ENCODE peak calls at places on chromosomes 7 and 10, in four cellular contexts. One of them, this sample, is unnamed.
A peak's percentile ranks its signal among the peaks of the same experiment; 100 is the strongest.

GRCh38 chr7:50314778-50315177 is 10.3 kb downstream of the IKZF1 start:
- DNase-seq in MM.1S: no peak
- DNase-seq in aorta: no peak
- DNase-seq in caudate nucleus: no peak
- DNase-seq in this sample: no peak

GRCh38 chr7:44431091-44431608 is 59.3 kb downstream of the NUDCD3 start:
- DNase-seq in MM.1S: peak; percentile 80
- DNase-seq in aorta: no peak
- DNase-seq in caudate nucleus: no peak
- DNase-seq in this sample: peak; percentile 5

GRCh38 chr10:30840386-30841074 is 191.1 kb downstream of the ZNF438 start:
- DNase-seq in MM.1S: no peak
- DNase-seq in aorta: no peak
- DNase-seq in caudate nucleus: no peak
- DNase-seq in this sample: no peak

GRCh38 chr10:130326954-130327353 is 190.8 kb downstream of the GLRX3 start:
- DNase-seq in MM.1S: no peak
- DNase-seq in aorta: no peak
- DNase-seq in caudate nucleus: no peak
- DNase-seq in this sample: no peak

GRCh38 chr10:91389636-91390512 is 20.3 kb upstream of the HECTD2 start:
- DNase-seq in MM.1S: peak; percentile 86
- DNase-seq in aorta: no peak
- DNase-seq in caudate nucleus: no peak
- DNase-seq in this sample: no peak

GRCh38 chr10:60943372-60944158 is 420 bp downstream of the RHOBTB1 start:
- DNase-seq in MM.1S: peak; percentile 24
- DNase-seq in aorta: peak; percentile 83
- DNase-seq in caudate nucleus: peak; percentile 68
- DNase-seq in this sample: no peak

GRCh38 chr7:101934618-101935017 is 117.2 kb downstream of the CUX1 start:
- DNase-seq in MM.1S: no peak
- DNase-seq in aorta: peak; percentile 38
- DNase-seq in caudate nucleus: no peak
- DNase-seq in this sample: no peak

GRCh38 chr7:102319671-102320070 is 33.0 kb downstream of the SH2B2 start:
- DNase-seq in MM.1S: no peak
- DNase-seq in aorta: no peak
- DNase-seq in caudate nucleus: no peak
- DNase-seq in this sample: no peak

GRCh38 chr10:70228503-70228902 is 4.7 kb downstream of the PPA1 start:
- DNase-seq in MM.1S: no peak
- DNase-seq in aorta: no peak
- DNase-seq in caudate nucleus: no peak
- DNase-seq in this sample: no peak

GRCh38 chr7:138822867-138823535 is 25.0 kb upstream of the ATP6V0A4 start:
- DNase-seq in MM.1S: no peak
- DNase-seq in aorta: no peak
- DNase-seq in caudate nucleus: no peak
- DNase-seq in this sample: no peak

GRCh38 chr7:156156734-156157408 is 344.6 kb upstream of the SHH start:
- DNase-seq in MM.1S: peak; percentile 27
- DNase-seq in aorta: no peak
- DNase-seq in caudate nucleus: no peak
- DNase-seq in this sample: no peak

GRCh38 chr10:48603421-48604038 is 1.3 kb downstream of the ARHGAP22 start:
- DNase-seq in MM.1S: no peak
- DNase-seq in aorta: no peak
- DNase-seq in caudate nucleus: no peak
- DNase-seq in this sample: no peak

GRCh38 chr7:136086712-136087111 is 109.6 kb upstream of the MTPN start:
- DNase-seq in MM.1S: peak; percentile 89
- DNase-seq in aorta: peak; percentile 52
- DNase-seq in caudate nucleus: peak; percentile 8
- DNase-seq in this sample: no peak

GRCh38 chr7:127874951-127875608 is 156.2 kb downstream of the LRRC4 start:
- DNase-seq in MM.1S: no peak
- DNase-seq in aorta: no peak
- DNase-seq in caudate nucleus: no peak
- DNase-seq in this sample: no peak

GRCh38 chr7:93890464-93891068 is at the start of gene TFPI2:
- DNase-seq in MM.1S: no peak
- DNase-seq in aorta: peak; percentile 56
- DNase-seq in caudate nucleus: no peak
- DNase-seq in this sample: no peak

GRCh38 chr10:8043569-8044306 is 10.8 kb upstream of the GATA3 start:
- DNase-seq in MM.1S: no peak
- DNase-seq in aorta: no peak
- DNase-seq in caudate nucleus: no peak
- DNase-seq in this sample: no peak

GRCh38 chr10:68647928-68648327 is 73.1 kb upstream of the CCAR1 start:
- DNase-seq in MM.1S: no peak
- DNase-seq in aorta: no peak
- DNase-seq in caudate nucleus: no peak
- DNase-seq in this sample: no peak

GRCh38 chr7:128444242-128444641 is 11.4 kb upstream of the HILPDA start:
- DNase-seq in MM.1S: peak; percentile 36
- DNase-seq in aorta: no peak
- DNase-seq in caudate nucleus: no peak
- DNase-seq in this sample: no peak

GRCh38 chr7:101814996-101815825 is 2.2 kb upstream of the CUX1 start:
- DNase-seq in MM.1S: peak; percentile 65
- DNase-seq in aorta: peak; percentile 60
- DNase-seq in caudate nucleus: peak; percentile 50
- DNase-seq in this sample: peak; percentile 67

GRCh38 chr7:115574676-115575291 is 455.8 kb downstream of the TFEC start:
- DNase-seq in MM.1S: no peak
- DNase-seq in aorta: no peak
- DNase-seq in caudate nucleus: no peak
- DNase-seq in this sample: no peak

GRCh38 chr10:114389429-114389828 is 14.9 kb downstream of the AFAP1L2 start:
- DNase-seq in MM.1S: no peak
- DNase-seq in aorta: peak; percentile 71
- DNase-seq in caudate nucleus: no peak
- DNase-seq in this sample: no peak

GRCh38 chr7:35254496-35255416 is 856 bp upstream of the TBX20 start:
- DNase-seq in MM.1S: no peak
- DNase-seq in aorta: no peak
- DNase-seq in caudate nucleus: no peak
- DNase-seq in this sample: no peak

GRCh38 chr7:89681448-89681847 is 472.8 kb upstream of the STEAP1 start:
- DNase-seq in MM.1S: no peak
- DNase-seq in aorta: no peak
- DNase-seq in caudate nucleus: no peak
- DNase-seq in this sample: no peak

GRCh38 chr10:29600067-29600466 is 34.7 kb downstream of the SVIL start:
- DNase-seq in MM.1S: no peak
- DNase-seq in aorta: no peak
- DNase-seq in caudate nucleus: no peak
- DNase-seq in this sample: no peak

GRCh38 chr7:107998660-107999480 is 4.1 kb downstream of the LAMB1 start:
- DNase-seq in MM.1S: no peak
- DNase-seq in aorta: no peak
- DNase-seq in caudate nucleus: no peak
- DNase-seq in this sample: no peak

GRCh38 chr7:67493386-67493785 is 496.8 kb downstream of the TYW1 start:
- DNase-seq in MM.1S: no peak
- DNase-seq in aorta: no peak
- DNase-seq in caudate nucleus: no peak
- DNase-seq in this sample: no peak

GRCh38 chr7:130486114-130486962 is 5.5 kb upstream of the MEST start:
- DNase-seq in MM.1S: peak; percentile 89
- DNase-seq in aorta: peak; percentile 63
- DNase-seq in caudate nucleus: peak; percentile 15
- DNase-seq in this sample: peak; percentile 51

GRCh38 chr7:85405016-85405415 is 218.2 kb upstream of the SEMA3D start:
- DNase-seq in MM.1S: no peak
- DNase-seq in aorta: no peak
- DNase-seq in caudate nucleus: no peak
- DNase-seq in this sample: no peak

GRCh38 chr10:12721334-12721733 is 280.2 kb downstream of the CCDC3 start:
- DNase-seq in MM.1S: no peak
- DNase-seq in aorta: no peak
- DNase-seq in caudate nucleus: no peak
- DNase-seq in this sample: no peak
- H3K27ac ChIP-seq in MM.1S: no peak overlapping the region
- H3K27ac ChIP-seq in aorta: no peak overlapping the region
- H3K27ac ChIP-seq in caudate nucleus: no peak overlapping the region
- H3K27ac ChIP-seq in this sample: no peak overlapping the region

GRCh38 chr10:125080984-125081383 is 79.4 kb downstream of the CTBP2 start:
- DNase-seq in MM.1S: no peak
- DNase-seq in aorta: no peak
- DNase-seq in caudate nucleus: no peak
- DNase-seq in this sample: no peak
- H3K27ac ChIP-seq in MM.1S: no peak overlapping the region
- H3K27ac ChIP-seq in aorta: no peak overlapping the region
- H3K27ac ChIP-seq in caudate nucleus: no peak overlapping the region
- H3K27ac ChIP-seq in this sample: no peak overlapping the region

DNA sequence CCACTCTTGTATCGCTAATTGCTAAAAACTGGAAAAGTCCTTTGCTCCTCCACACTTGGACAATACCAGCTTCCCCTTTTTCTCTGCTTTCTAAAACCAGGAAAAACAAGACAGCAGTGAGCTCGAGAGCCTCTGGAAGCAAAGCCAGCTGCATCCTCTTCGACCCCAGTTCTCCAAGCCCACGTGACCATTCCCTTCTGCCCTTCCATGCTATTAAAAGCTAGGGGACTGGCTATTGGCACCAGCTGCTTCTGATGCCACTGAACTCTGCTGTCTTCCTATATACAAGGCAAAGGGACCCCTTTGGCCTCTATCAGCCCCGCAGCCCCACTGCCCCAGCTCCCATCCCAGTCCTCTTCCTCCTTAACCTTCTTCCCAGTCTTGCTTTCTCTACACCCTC is 92.3 kb downstream of the SPDYE5 start:
- DNase-seq in MM.1S: no peak
- DNase-seq in aorta: no peak
- DNase-seq in caudate nucleus: no peak
- DNase-seq in this sample: no peak
- H3K27ac ChIP-seq in MM.1S: no peak overlapping the region
- H3K27ac ChIP-seq in aorta: no peak overlapping the region
- H3K27ac ChIP-seq in caudate nucleus: no peak overlapping the region
- H3K27ac ChIP-seq in this sample: no peak overlapping the region

GRCh38 chr7:132286836-132287235 is 289.4 kb downstream of the PLXNA4 start:
- DNase-seq in MM.1S: no peak
- DNase-seq in aorta: no peak
- DNase-seq in caudate nucleus: no peak
- DNase-seq in this sample: no peak
- H3K27ac ChIP-seq in MM.1S: no peak overlapping the region
- H3K27ac ChIP-seq in aorta: no peak overlapping the region
- H3K27ac ChIP-seq in caudate nucleus: no peak overlapping the region
- H3K27ac ChIP-seq in this sample: no peak overlapping the region

GRCh38 chr7:27177795-27178320 is 3.7 kb upstream of the HOXA10 start:
- DNase-seq in MM.1S: no peak
- DNase-seq in aorta: no peak
- DNase-seq in caudate nucleus: no peak
- DNase-seq in this sample: no peak
- H3K27ac ChIP-seq in MM.1S: no peak overlapping the region
- H3K27ac ChIP-seq in aorta: no peak overlapping the region
- H3K27ac ChIP-seq in caudate nucleus: no peak overlapping the region
- H3K27ac ChIP-seq in this sample: no peak overlapping the region

DNA sequence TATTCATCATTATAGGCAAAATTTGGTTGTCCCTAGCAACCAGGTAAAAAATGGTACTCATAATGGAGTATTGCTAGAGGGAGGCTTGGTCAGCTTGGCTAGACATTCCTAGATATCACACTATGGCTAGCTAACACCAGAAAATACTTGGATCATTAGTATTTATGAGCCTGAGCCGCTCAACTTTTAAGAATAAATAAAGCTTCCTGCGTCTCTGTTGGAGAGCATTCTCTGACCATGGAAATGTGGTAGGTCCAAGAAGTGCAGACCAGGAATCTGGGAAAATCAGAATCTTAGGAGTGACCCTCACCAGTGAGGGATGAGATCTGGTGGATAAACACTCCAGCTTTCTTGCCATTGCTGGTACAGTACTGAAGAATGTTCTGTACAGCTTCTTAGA is 157.6 kb upstream of the AGR3 start:
- DNase-seq in MM.1S: no peak
- DNase-seq in aorta: no peak
- DNase-seq in caudate nucleus: no peak
- DNase-seq in this sample: no peak
- H3K27ac ChIP-seq in MM.1S: no peak overlapping the region
- H3K27ac ChIP-seq in aorta: no peak overlapping the region
- H3K27ac ChIP-seq in caudate nucleus: no peak overlapping the region
- H3K27ac ChIP-seq in this sample: no peak overlapping the region

DNA sequence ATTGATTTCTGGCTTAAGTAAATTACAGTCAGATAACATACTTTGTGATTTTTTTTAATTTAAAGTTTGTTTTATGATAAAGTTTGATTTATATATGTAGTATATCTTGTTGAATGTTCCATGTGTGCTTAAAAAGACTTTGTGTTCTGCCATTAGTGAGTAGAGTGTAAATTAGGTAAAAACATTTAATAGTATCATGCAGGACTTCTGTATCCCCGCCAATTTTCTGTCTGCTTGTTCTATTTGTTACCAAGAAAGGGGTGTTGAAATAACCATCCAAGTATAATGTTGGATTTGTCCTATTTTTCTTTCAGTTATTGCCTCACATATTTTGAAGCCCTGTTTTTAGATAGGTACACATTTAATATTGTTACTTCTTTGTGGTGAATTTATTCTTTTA is 172.1 kb downstream of the CAMK1D start:
- DNase-seq in MM.1S: no peak
- DNase-seq in aorta: no peak
- DNase-seq in caudate nucleus: no peak
- DNase-seq in this sample: no peak
- H3K27ac ChIP-seq in MM.1S: no peak overlapping the region
- H3K27ac ChIP-seq in aorta: no peak overlapping the region
- H3K27ac ChIP-seq in caudate nucleus: no peak overlapping the region
- H3K27ac ChIP-seq in this sample: no peak overlapping the region

GRCh38 chr10:24494236-24494635 is 229.5 kb downstream of the ARHGAP21 start:
- DNase-seq in MM.1S: no peak
- DNase-seq in aorta: no peak
- DNase-seq in caudate nucleus: no peak
- DNase-seq in this sample: no peak
- H3K27ac ChIP-seq in MM.1S: no peak overlapping the region
- H3K27ac ChIP-seq in aorta: no peak overlapping the region
- H3K27ac ChIP-seq in caudate nucleus: no peak overlapping the region
- H3K27ac ChIP-seq in this sample: no peak overlapping the region

GRCh38 chr10:122503886-122504285 is 42.5 kb downstream of the HTRA1 start:
- DNase-seq in MM.1S: no peak
- DNase-seq in aorta: no peak
- DNase-seq in caudate nucleus: no peak
- DNase-seq in this sample: no peak

GRCh38 chr10:122505011-122505410 is 43.7 kb downstream of the HTRA1 start:
- DNase-seq in MM.1S: no peak
- DNase-seq in aorta: no peak
- DNase-seq in caudate nucleus: no peak
- DNase-seq in this sample: no peak

GRCh38 chr10:122503004-122503403 is 41.7 kb downstream of the HTRA1 start:
- DNase-seq in MM.1S: no peak
- DNase-seq in aorta: no peak
- DNase-seq in caudate nucleus: no peak
- DNase-seq in this sample: no peak

GRCh38 chr10:122505885-122506284 is 44.5 kb downstream of the HTRA1 start:
- DNase-seq in MM.1S: no peak
- DNase-seq in aorta: peak; percentile 8
- DNase-seq in caudate nucleus: no peak
- DNase-seq in this sample: no peak

GRCh38 chr10:122504551-122504950 is 43.2 kb downstream of the HTRA1 start:
- DNase-seq in MM.1S: no peak
- DNase-seq in aorta: peak; percentile 93
- DNase-seq in caudate nucleus: peak; percentile 85
- DNase-seq in this sample: no peak
- H3K27ac ChIP-seq in MM.1S: no peak overlapping the region
- H3K27ac ChIP-seq in aorta: no peak overlapping the region
- H3K27ac ChIP-seq in caudate nucleus: peak overlapping the region; percentile 85
- H3K27ac ChIP-seq in this sample: no peak overlapping the region